ENCODE peak calls at places on chromosomes 12 and 14, in nine cellular contexts. One of them, this sample, is unnamed.

GRCh38 chr12:11978985-11979384 is 91.8 kb upstream of the BCL2L14 start:
- DNase-seq in memory B cell: no peak
- DNase-seq in activated CD4-positive, alpha-beta T cell treated with anti-CD3 and anti-CD28 coated beads, Interleukin-2, amount 50 U/mL, for 24 hours: no peak
- DNase-seq in RWPE2: no peak
- DNase-seq in NCI-H1436: no peak
- DNase-seq in ovary: no peak
- DNase-seq in stimulated activated naive CD4-positive, alpha-beta T cell: no peak
- DNase-seq in T-cell: no peak
- DNase-seq in tibial nerve: no peak
- DNase-seq in this sample: no peak

GRCh38 chr12:45302621-45303020 is 86.7 kb downstream of the ANO6 start:
- DNase-seq in ovary: no peak
- DNase-seq in NCI-H1436: no peak
- DNase-seq in activated CD4-positive, alpha-beta T cell treated with anti-CD3 and anti-CD28 coated beads, Interleukin-2, amount 50 U/mL, for 24 hours: no peak
- DNase-seq in stimulated activated naive CD4-positive, alpha-beta T cell: no peak
- DNase-seq in tibial nerve: no peak
- DNase-seq in memory B cell: no peak
- DNase-seq in T-cell: no peak
- DNase-seq in RWPE2: no peak
- DNase-seq in this sample: no peak

GRCh38 chr14:102594514-102595175 is 2.2 kb downstream of the RCOR1 start:
- DNase-seq in ovary: no peak
- DNase-seq in tibial nerve: peak; percentile 49
- DNase-seq in T-cell: no peak
- DNase-seq in activated CD4-positive, alpha-beta T cell treated with anti-CD3 and anti-CD28 coated beads, Interleukin-2, amount 50 U/mL, for 24 hours: no peak
- DNase-seq in NCI-H1436: peak; percentile 42
- DNase-seq in RWPE2: no peak
- DNase-seq in stimulated activated naive CD4-positive, alpha-beta T cell: peak; percentile 38
- DNase-seq in memory B cell: peak; percentile 66
- DNase-seq in this sample: peak; percentile 39

GRCh38 chr14:93543766-93544165 is 113.0 kb downstream of the UNC79 start:
- DNase-seq in stimulated activated naive CD4-positive, alpha-beta T cell: no peak
- DNase-seq in RWPE2: no peak
- DNase-seq in memory B cell: no peak
- DNase-seq in NCI-H1436: no peak
- DNase-seq in T-cell: no peak
- DNase-seq in activated CD4-positive, alpha-beta T cell treated with anti-CD3 and anti-CD28 coated beads, Interleukin-2, amount 50 U/mL, for 24 hours: no peak
- DNase-seq in ovary: no peak
- DNase-seq in tibial nerve: no peak
- DNase-seq in this sample: no peak

GRCh38 chr14:101906645-101907044 is 57.7 kb upstream of the DYNC1H1 start:
- DNase-seq in memory B cell: no peak
- DNase-seq in T-cell: no peak
- DNase-seq in RWPE2: no peak
- DNase-seq in stimulated activated naive CD4-positive, alpha-beta T cell: no peak
- DNase-seq in ovary: no peak
- DNase-seq in activated CD4-positive, alpha-beta T cell treated with anti-CD3 and anti-CD28 coated beads, Interleukin-2, amount 50 U/mL, for 24 hours: no peak
- DNase-seq in tibial nerve: no peak
- DNase-seq in NCI-H1436: no peak
- DNase-seq in this sample: no peak

GRCh38 chr12:120196363-120196762 is 1.8 kb upstream of the GCN1 start:
- DNase-seq in activated CD4-positive, alpha-beta T cell treated with anti-CD3 and anti-CD28 coated beads, Interleukin-2, amount 50 U/mL, for 24 hours: no peak
- DNase-seq in NCI-H1436: no peak
- DNase-seq in tibial nerve: no peak
- DNase-seq in ovary: no peak
- DNase-seq in RWPE2: no peak
- DNase-seq in T-cell: no peak
- DNase-seq in memory B cell: no peak
- DNase-seq in stimulated activated naive CD4-positive, alpha-beta T cell: no peak
- DNase-seq in this sample: no peak

GRCh38 chr12:9731797-9732196 is 1.1 kb downstream of the CLECL1 start:
- DNase-seq in T-cell: no peak
- DNase-seq in stimulated activated naive CD4-positive, alpha-beta T cell: no peak
- DNase-seq in activated CD4-positive, alpha-beta T cell treated with anti-CD3 and anti-CD28 coated beads, Interleukin-2, amount 50 U/mL, for 24 hours: no peak
- DNase-seq in tibial nerve: no peak
- DNase-seq in ovary: no peak
- DNase-seq in memory B cell: no peak
- DNase-seq in RWPE2: no peak
- DNase-seq in NCI-H1436: no peak
- DNase-seq in this sample: no peak

GRCh38 chr14:54152351-54152750 is 195.7 kb upstream of the BMP4 start:
- DNase-seq in ovary: no peak
- DNase-seq in memory B cell: no peak
- DNase-seq in T-cell: no peak
- DNase-seq in tibial nerve: no peak
- DNase-seq in NCI-H1436: no peak
- DNase-seq in stimulated activated naive CD4-positive, alpha-beta T cell: no peak
- DNase-seq in RWPE2: no peak
- DNase-seq in activated CD4-positive, alpha-beta T cell treated with anti-CD3 and anti-CD28 coated beads, Interleukin-2, amount 50 U/mL, for 24 hours: no peak
- DNase-seq in this sample: no peak

GRCh38 chr12:124734224-124734788 is 129.4 kb downstream of the SCARB1 start:
- DNase-seq in RWPE2: no peak
- DNase-seq in stimulated activated naive CD4-positive, alpha-beta T cell: no peak
- DNase-seq in memory B cell: no peak
- DNase-seq in activated CD4-positive, alpha-beta T cell treated with anti-CD3 and anti-CD28 coated beads, Interleukin-2, amount 50 U/mL, for 24 hours: no peak
- DNase-seq in T-cell: no peak
- DNase-seq in NCI-H1436: peak; percentile 24
- DNase-seq in ovary: no peak
- DNase-seq in tibial nerve: no peak
- DNase-seq in this sample: no peak

GRCh38 chr12:46459111-46459510 is 86.5 kb upstream of the SLC38A2 start:
- DNase-seq in T-cell: no peak
- DNase-seq in activated CD4-positive, alpha-beta T cell treated with anti-CD3 and anti-CD28 coated beads, Interleukin-2, amount 50 U/mL, for 24 hours: no peak
- DNase-seq in RWPE2: no peak
- DNase-seq in memory B cell: no peak
- DNase-seq in ovary: no peak
- DNase-seq in stimulated activated naive CD4-positive, alpha-beta T cell: no peak
- DNase-seq in tibial nerve: no peak
- DNase-seq in NCI-H1436: no peak
- DNase-seq in this sample: no peak

This sample was measured in glomerular endothelial cell.